ENCODE peak calls at places on chromosome 1, in ten cellular contexts. H, G, T, D, X, P, U, S, F and Y are unnamed samples.

GRCh38 chr1:97137862-97138514 is 416.4 kb downstream of the PTBP2 start:
- DNase-seq in H (peak; percentile 23), G (peak; percentile 78), T (peak; percentile 67), D (peak; percentile 89), X (no peak), P (no peak), U (peak; percentile 18), S (peak; percentile 82), F (peak; percentile 47), Y (no peak)

GRCh38 chr1:94951509-94952208 is 24.7 kb upstream of the CNN3 start:
- DNase-seq in H (no peak), G (no peak), T (no peak), D (no peak), X (no peak), P (no peak), U (no peak), S (no peak), F (no peak), Y (no peak)

GRCh38 chr1:201450721-201451291 is 18.2 kb downstream of the PHLDA3 start:
- DNase-seq in H (no peak), G (peak; percentile 54), T (no peak), D (peak; percentile 82), X (no peak), P (no peak), U (peak; percentile 77), S (peak; percentile 97), F (no peak), Y (no peak)

GRCh38 chr1:59831529-59831928 is 16.8 kb downstream of the HOOK1 start:
- DNase-seq in H (no peak), G (no peak), T (peak; percentile 16), D (no peak), X (no peak), P (no peak), U (no peak), S (no peak), F (no peak), Y (no peak)

GRCh38 chr1:192632188-192632587 is 3.8 kb upstream of the RGS13 start:
- DNase-seq in H (no peak), G (no peak), T (no peak), D (no peak), X (no peak), P (no peak), U (no peak), S (no peak), F (no peak), Y (no peak)

GRCh38 chr1:223887724-223888428 is 42.1 kb upstream of the TP53BP2 start:
- DNase-seq in H (no peak), G (peak; percentile 100), T (no peak), D (peak; percentile 68), X (no peak), P (peak; percentile 45), U (no peak), S (peak; percentile 98), F (no peak), Y (no peak)

GRCh38 chr1:119040489-119040888 is 52.3 kb upstream of the TBX15 start:
- DNase-seq in H (no peak), G (peak; percentile 20), T (no peak), D (no peak), X (no peak), P (no peak), U (no peak), S (no peak), F (no peak), Y (no peak)

GRCh38 chr1:224300346-224300745 is 29.6 kb downstream of the NVL start:
- DNase-seq in H (no peak), G (peak; percentile 75), T (no peak), D (no peak), X (no peak), P (no peak), U (no peak), S (no peak), F (no peak), Y (no peak)

GRCh38 chr1:208201241-208201640 is 42.9 kb downstream of the PLXNA2 start:
- DNase-seq in H (no peak), G (peak; percentile 86), T (no peak), D (peak; percentile 83), X (no peak), P (no peak), U (no peak), S (peak; percentile 29), F (no peak), Y (no peak)

GRCh38 chr1:117466761-117467160 is 99.5 kb downstream of the MAN1A2 start:
- DNase-seq in H (no peak), G (no peak), T (no peak), D (no peak), X (no peak), P (no peak), U (no peak), S (no peak), F (no peak), Y (no peak)

GRCh38 chr1:204446413-204447111 is 34.9 kb upstream of the PPP1R15B start:
- DNase-seq in H (peak; percentile 81), G (peak; percentile 59), T (peak; percentile 38), D (peak; percentile 100), X (peak; percentile 82), P (no peak), U (peak; percentile 77), S (peak; percentile 97), F (peak; percentile 81), Y (peak; percentile 82)

GRCh38 chr1:162388615-162389014 is 7.1 kb downstream of the C1orf226 start:
- DNase-seq in H (no peak), G (no peak), T (no peak), D (no peak), X (no peak), P (no peak), U (no peak), S (no peak), F (no peak), Y (no peak)

GRCh38 chr1:111960971-111961370 is 28.5 kb downstream of the KCND3 start:
- DNase-seq in H (no peak), G (no peak), T (no peak), D (no peak), X (no peak), P (no peak), U (no peak), S (no peak), F (no peak), Y (no peak)

GRCh38 chr1:204858381-204858821 is 12.3 kb upstream of the NFASC start:
- DNase-seq in H (peak; percentile 16), G (peak; percentile 51), T (no peak), D (peak; percentile 80), X (no peak), P (no peak), U (no peak), S (peak; percentile 69), F (no peak), Y (no peak)

GRCh38 chr1:110155878-110156522 is 5.7 kb downstream of the SLC6A17 start:
- DNase-seq in H (peak; percentile 59), G (peak; percentile 55), T (no peak), D (no peak), X (peak; percentile 15), P (no peak), U (no peak), S (peak; percentile 91), F (peak; percentile 74), Y (peak; percentile 23)

GRCh38 chr1:17274186-17275170 is 25.6 kb downstream of the PADI3 start:
- DNase-seq in H (peak; percentile 32), G (peak; percentile 39), T (peak; percentile 21), D (peak; percentile 75), X (no peak), P (no peak), U (peak; percentile 35), S (peak; percentile 58), F (peak; percentile 64), Y (no peak)

GRCh38 chr1:109821831-109822745 is 58.4 kb upstream of the EPS8L3 start:
- DNase-seq in H (no peak), G (peak; percentile 44), T (no peak), D (no peak), X (no peak), P (peak; percentile 28), U (no peak), S (no peak), F (peak; percentile 2), Y (no peak)

GRCh38 chr1:244460195-244460594 is 878 bp upstream of the CATSPERE start:
- DNase-seq in H (no peak), G (peak; percentile 36), T (no peak), D (no peak), X (no peak), P (no peak), U (no peak), S (no peak), F (no peak), Y (no peak)

GRCh38 chr1:24201941-24202440 is 14.9 kb upstream of the IFNLR1 start:
- DNase-seq in H (peak; percentile 89), G (peak; percentile 95), T (peak; percentile 94), D (peak; percentile 81), X (peak; percentile 63), P (peak; percentile 71), U (peak; percentile 84), S (peak; percentile 93), F (peak; percentile 51), Y (peak; percentile 54)

GRCh38 chr1:47725000-47725731 is 272.0 kb downstream of the TRABD2B start:
- DNase-seq in H (no peak), G (no peak), T (no peak), D (no peak), X (no peak), P (no peak), U (no peak), S (peak; percentile 76), F (peak; percentile 21), Y (no peak)

GRCh38 chr1:168783424-168783823 is 54.4 kb upstream of the DPT start:
- DNase-seq in H (no peak), G (no peak), T (no peak), D (no peak), X (no peak), P (no peak), U (no peak), S (peak; percentile 14), F (no peak), Y (no peak)